ENCODE peak calls at places on chromosomes 2 and 18, in four cellular contexts. One of them, this sample, is unnamed.

GRCh38 chr2:239363946-239364637 is 36.7 kb downstream of the HDAC4 start:
- DNase-seq in stomach: no peak
- DNase-seq in ovary: no peak
- DNase-seq in transverse colon: no peak
- DNase-seq in this sample: no peak

GRCh38 chr2:128269358-128270305 is 49.0 kb downstream of the HS6ST1 start:
- DNase-seq in stomach: no peak
- DNase-seq in ovary: peak; percentile 6
- DNase-seq in transverse colon: no peak
- DNase-seq in this sample: peak; percentile 60

GRCh38 chr2:160351978-160352377 is 141.6 kb downstream of the RBMS1 start:
- DNase-seq in stomach: no peak
- DNase-seq in ovary: no peak
- DNase-seq in transverse colon: no peak
- DNase-seq in this sample: no peak

GRCh38 chr2:231123362-231123898 is 1.4 kb downstream of the HTR2B start:
- DNase-seq in stomach: no peak
- DNase-seq in ovary: no peak
- DNase-seq in transverse colon: no peak
- DNase-seq in this sample: no peak

GRCh38 chr2:197130318-197130717 is 180.3 kb downstream of the ANKRD44 start:
- DNase-seq in stomach: no peak
- DNase-seq in ovary: no peak
- DNase-seq in transverse colon: no peak
- DNase-seq in this sample: no peak

GRCh38 chr2:18516112-18516511 is 44.3 kb downstream of the RDH14 start:
- DNase-seq in stomach: no peak
- DNase-seq in ovary: no peak
- DNase-seq in transverse colon: no peak
- DNase-seq in this sample: no peak

GRCh38 chr2:69790601-69790959 is 38.9 kb upstream of the GMCL1 start:
- DNase-seq in stomach: no peak
- DNase-seq in ovary: no peak
- DNase-seq in transverse colon: no peak
- DNase-seq in this sample: no peak

GRCh38 chr18:43277164-43277600 is at the start of gene SYT4:
- DNase-seq in stomach: peak; percentile 47
- DNase-seq in ovary: peak; percentile 19
- DNase-seq in transverse colon: no peak
- DNase-seq in this sample: no peak

GRCh38 chr18:36942264-36942663 is 113.3 kb downstream of the KIAA1328 start:
- DNase-seq in stomach: no peak
- DNase-seq in ovary: no peak
- DNase-seq in transverse colon: no peak
- DNase-seq in this sample: no peak

GRCh38 chr2:73156539-73157124 is 43.9 kb upstream of the RAB11FIP5 start:
- DNase-seq in stomach: peak; percentile 70
- DNase-seq in ovary: no peak
- DNase-seq in transverse colon: peak; percentile 56
- DNase-seq in this sample: no peak

GRCh38 chr2:42045956-42046748 is 1.7 kb upstream of the PKDCC start:
- DNase-seq in stomach: no peak
- DNase-seq in ovary: peak; percentile 48
- DNase-seq in transverse colon: no peak
- DNase-seq in this sample: no peak

GRCh38 chr2:238476258-238476657 is 49.5 kb downstream of the ASB1 start:
- DNase-seq in stomach: no peak
- DNase-seq in ovary: no peak
- DNase-seq in transverse colon: no peak
- DNase-seq in this sample: peak; percentile 50

GRCh38 chr2:237414056-237414661 is at the start of gene COL6A3:
- DNase-seq in stomach: no peak
- DNase-seq in ovary: peak; percentile 93
- DNase-seq in transverse colon: peak; percentile 43
- DNase-seq in this sample: peak; percentile 85

GRCh38 chr2:104385743-104386142 is 468.2 kb upstream of the POU3F3 start:
- DNase-seq in stomach: no peak
- DNase-seq in ovary: no peak
- DNase-seq in transverse colon: no peak
- DNase-seq in this sample: no peak

GRCh38 chr18:64365106-64365505 is 216.2 kb upstream of the LINC00305 start:
- DNase-seq in stomach: no peak
- DNase-seq in ovary: no peak
- DNase-seq in transverse colon: no peak
- DNase-seq in this sample: no peak

GRCh38 chr2:213227458-213227857 is 56.8 kb upstream of the SPAG16 start:
- DNase-seq in stomach: no peak
- DNase-seq in ovary: no peak
- DNase-seq in transverse colon: no peak
- DNase-seq in this sample: no peak

GRCh38 chr18:47262397-47263196 is 11.1 kb upstream of the SKOR2 start:
- DNase-seq in stomach: no peak
- DNase-seq in ovary: no peak
- DNase-seq in transverse colon: no peak
- DNase-seq in this sample: no peak

GRCh38 chr2:194553969-194554368 is 1103.1 kb upstream of the SLC39A10 start:
- DNase-seq in stomach: no peak
- DNase-seq in ovary: no peak
- DNase-seq in transverse colon: no peak
- DNase-seq in this sample: no peak

GRCh38 chr2:68813596-68813995 is 57.6 kb downstream of the BMP10 start:
- DNase-seq in stomach: no peak
- DNase-seq in ovary: no peak
- DNase-seq in transverse colon: no peak
- DNase-seq in this sample: no peak

GRCh38 chr2:215363461-215364156 is 51.8 kb downstream of the ATIC start:
- DNase-seq in stomach: no peak
- DNase-seq in ovary: no peak
- DNase-seq in transverse colon: no peak
- DNase-seq in this sample: no peak

GRCh38 chr2:148896116-148896515 is 21.1 kb downstream of the KIF5C start:
- DNase-seq in stomach: no peak
- DNase-seq in ovary: no peak
- DNase-seq in transverse colon: no peak
- DNase-seq in this sample: no peak

GRCh38 chr2:158661231-158661630 is 133.9 kb upstream of the DAPL1 start:
- DNase-seq in stomach: no peak
- DNase-seq in ovary: no peak
- DNase-seq in transverse colon: no peak
- DNase-seq in this sample: no peak

GRCh38 chr2:224887159-224887558 is 155.1 kb downstream of the DOCK10 start:
- DNase-seq in stomach: no peak
- DNase-seq in ovary: no peak
- DNase-seq in transverse colon: no peak
- DNase-seq in this sample: no peak

GRCh38 chr2:113895301-113895700 is 5.4 kb downstream of the ACTR3 start:
- DNase-seq in stomach: no peak
- DNase-seq in ovary: no peak
- DNase-seq in transverse colon: no peak
- DNase-seq in this sample: no peak

GRCh38 chr18:53070706-53071105 is 730.7 kb downstream of the DCC start:
- DNase-seq in stomach: no peak
- DNase-seq in ovary: no peak
- DNase-seq in transverse colon: no peak
- DNase-seq in this sample: no peak

GRCh38 chr2:138871312-138871711 is 91.1 kb upstream of the NXPH2 start:
- DNase-seq in stomach: no peak
- DNase-seq in ovary: no peak
- DNase-seq in transverse colon: no peak
- DNase-seq in this sample: no peak

GRCh38 chr18:36547544-36547943 is 250.0 kb downstream of the FHOD3 start:
- DNase-seq in stomach: no peak
- DNase-seq in ovary: no peak
- DNase-seq in transverse colon: no peak
- DNase-seq in this sample: no peak

GRCh38 chr2:64112016-64112415 is 32.2 kb downstream of the PELI1 start:
- DNase-seq in stomach: no peak
- DNase-seq in ovary: no peak
- DNase-seq in transverse colon: no peak
- DNase-seq in this sample: no peak

GRCh38 chr2:17538844-17539554 is 1.5 kb upstream of the VSNL1 start:
- DNase-seq in stomach: peak; percentile 78
- DNase-seq in ovary: peak; percentile 66
- DNase-seq in transverse colon: peak; percentile 80
- DNase-seq in this sample: peak; percentile 79

GRCh38 chr2:186558512-186559276 is 31.2 kb upstream of the ITGAV start:
- DNase-seq in stomach: no peak
- DNase-seq in ovary: no peak
- DNase-seq in transverse colon: no peak
- DNase-seq in this sample: no peak

GRCh38 chr2:240919161-240919781 is 13.1 kb downstream of the CROCC2 start:
- DNase-seq in stomach: peak; percentile 11
- DNase-seq in ovary: peak; percentile 5
- DNase-seq in transverse colon: peak; percentile 4
- DNase-seq in this sample: peak; percentile 61

GRCh38 chr2:37671816-37672103 is 318 bp upstream of the CDC42EP3 start:
- DNase-seq in stomach: no peak
- DNase-seq in ovary: no peak
- DNase-seq in transverse colon: no peak
- DNase-seq in this sample: no peak

DNA sequence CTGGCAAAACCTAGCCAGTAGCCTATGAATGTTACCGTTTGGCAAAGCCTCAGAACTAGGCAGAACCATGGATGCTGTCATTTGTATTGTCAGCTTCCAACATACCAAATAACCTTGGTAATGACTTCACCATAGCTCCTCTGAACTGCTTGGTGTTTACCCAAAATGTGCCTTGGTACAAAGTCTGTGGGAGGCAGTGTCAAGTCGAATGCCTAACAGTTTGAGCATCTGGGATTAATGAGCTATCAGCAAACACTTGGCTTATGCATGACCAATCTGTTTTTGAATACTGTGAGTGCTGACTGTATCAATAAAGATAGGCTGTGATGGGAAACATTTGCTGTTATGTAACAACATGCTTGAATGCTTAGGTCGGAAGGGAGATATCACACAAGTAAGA is 455.4 kb downstream of the CMPK2 start:
- DNase-seq in stomach: no peak
- DNase-seq in ovary: no peak
- DNase-seq in transverse colon: no peak
- DNase-seq in this sample: no peak
- H3K27ac ChIP-seq in stomach: no peak overlapping the region
- H3K27ac ChIP-seq in ovary: no peak overlapping the region
- H3K27ac ChIP-seq in transverse colon: no peak overlapping the region
- H3K27ac ChIP-seq in this sample: no peak overlapping the region

DNA sequence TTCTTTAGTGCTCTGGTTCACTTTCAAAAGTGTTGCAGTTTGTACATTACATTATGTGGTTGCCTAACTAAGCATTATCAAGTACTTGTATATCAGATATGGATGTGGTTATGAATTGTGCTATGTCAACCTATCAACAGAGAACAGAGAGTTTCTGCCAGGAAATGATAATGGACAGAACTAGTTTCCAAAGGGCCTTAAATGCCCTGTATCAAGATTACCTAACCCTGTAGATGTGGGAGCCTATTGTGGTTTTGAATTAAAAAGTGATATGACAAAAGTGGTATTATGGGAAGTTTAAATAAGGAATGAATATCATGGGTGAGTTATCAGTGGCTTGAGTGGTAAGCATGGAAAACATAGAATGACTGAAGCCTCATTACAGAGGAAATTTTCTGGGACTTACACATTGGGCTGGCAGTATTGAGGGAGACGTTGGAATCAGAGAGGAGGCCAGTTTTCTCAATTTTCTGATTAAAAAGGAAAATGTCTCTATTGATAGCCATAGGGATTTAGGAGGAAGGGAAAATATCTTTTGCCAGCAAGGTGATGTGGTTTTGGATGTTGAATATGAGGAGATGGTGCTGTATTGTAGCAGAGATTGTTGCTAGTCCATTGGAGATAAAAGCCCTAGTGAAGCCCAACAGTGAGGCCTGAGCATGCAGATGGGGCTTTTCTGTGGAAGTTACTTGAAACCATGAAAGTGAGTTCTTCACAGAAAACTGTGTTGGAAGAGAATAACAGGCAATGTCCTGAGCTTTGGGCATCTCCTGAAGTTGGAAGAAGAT is 140.7 kb downstream of the TTC27 start:
- DNase-seq in stomach: no peak
- DNase-seq in ovary: no peak
- DNase-seq in transverse colon: no peak
- DNase-seq in this sample: no peak
- TF ChIP-seq EP300 in stomach: no peak
- TF ChIP-seq EP300 in ovary: no peak
- TF ChIP-seq EP300 in transverse colon: no peak
- TF ChIP-seq EP300 in this sample: no peak

DNA sequence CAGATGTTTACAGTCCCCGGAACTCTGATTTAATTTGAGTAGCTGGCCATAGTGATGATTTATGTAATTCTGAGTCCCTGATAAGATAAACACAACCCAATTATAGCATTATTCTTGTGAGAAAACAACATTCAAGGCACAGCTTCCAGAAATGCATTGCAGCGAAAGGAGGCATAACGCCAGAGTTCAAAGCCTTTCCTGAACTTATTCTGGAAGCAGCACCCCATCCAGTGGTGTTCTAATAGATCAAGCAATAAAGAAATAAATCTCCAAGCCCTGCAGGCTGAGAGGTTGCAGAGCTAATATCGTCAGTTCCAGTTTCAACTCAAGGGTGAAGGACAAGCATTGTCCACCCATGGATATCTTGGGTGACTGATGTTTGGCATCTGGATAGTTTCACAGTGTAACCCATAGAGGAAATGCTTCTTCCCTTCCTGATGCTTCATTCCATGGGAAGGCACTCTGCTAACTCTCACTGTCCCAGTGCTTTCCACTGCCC is 18.8 kb downstream of the CDH2 start:
- DNase-seq in stomach: no peak
- DNase-seq in ovary: no peak
- DNase-seq in transverse colon: no peak
- DNase-seq in this sample: no peak
- H3K27ac ChIP-seq in stomach: no peak overlapping the region
- H3K27ac ChIP-seq in ovary: no peak overlapping the region
- H3K27ac ChIP-seq in transverse colon: no peak overlapping the region
- H3K27ac ChIP-seq in this sample: no peak overlapping the region

DNA sequence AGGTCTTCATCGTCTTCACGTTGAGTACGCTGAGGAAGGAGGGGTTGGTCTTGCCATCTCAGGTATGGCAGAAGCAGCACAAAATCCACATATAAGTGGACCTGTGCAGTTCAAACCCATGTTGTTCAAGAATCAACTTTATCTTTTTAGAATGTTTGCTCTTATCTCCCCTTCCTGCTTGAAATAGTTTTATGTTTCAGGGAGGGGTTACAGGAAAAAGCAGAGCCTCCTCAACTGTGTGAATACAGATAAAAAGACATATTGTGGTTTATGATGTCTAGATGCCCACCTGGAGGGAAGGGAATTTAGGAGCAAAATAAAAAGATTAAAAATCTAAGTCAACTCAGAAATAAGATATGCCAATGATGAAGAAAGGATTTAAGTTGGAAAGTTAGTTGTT is 75.9 kb downstream of the VRK2 start:
- DNase-seq in stomach: no peak
- DNase-seq in ovary: no peak
- DNase-seq in transverse colon: no peak
- DNase-seq in this sample: no peak
- TF ChIP-seq EP300 in stomach: no peak
- TF ChIP-seq EP300 in ovary: no peak
- TF ChIP-seq EP300 in transverse colon: no peak
- TF ChIP-seq EP300 in this sample: no peak